ENCODE peak calls at places on chromosomes 2 and 18, in ten cellular contexts. P is stimulated activated CD4-positive, alpha-beta T cell treated with anti-CD3 and anti-CD28 coated beads, Interleukin-1b, Interleukin-23, amount 100 ng/mL, for 24 hours; M is NCI-H526; Y is AG04450; O is EL; R is SIG-M5; C is NCI-H2171 treated with DMSO at 0.1 percent for 48 hours; X is AG09309; H is mesothelial cell of epicardium; K is heart left ventricle. U is an unnamed sample.
A peak's percentile ranks its signal among the peaks of the same experiment; 100 is the strongest.

GRCh38 chr2:46171441-46171953 is 125.7 kb upstream of the EPAS1 start:
- DNase-seq in P (no peak), M (no peak), Y (peak; percentile 85), O (peak; percentile 90), R (no peak), C (peak; percentile 78), X (peak; percentile 57), H (no peak), K (no peak), U (peak; percentile 3)

GRCh38 chr2:133747965-133748700 is 179.9 kb upstream of the NCKAP5 start:
- DNase-seq in P (no peak), M (no peak), Y (peak; percentile 18), O (peak; percentile 61), R (no peak), C (no peak), X (no peak), H (no peak), K (no peak), U (no peak)

GRCh38 chr2:26251893-26252292 is 7.2 kb downstream of the HADHB start:
- DNase-seq in P (no peak), M (no peak), Y (no peak), O (no peak), R (no peak), C (peak; percentile 93), X (no peak), H (no peak), K (peak; percentile 86), U (no peak)

GRCh38 chr2:122519806-122520205 is 764.4 kb downstream of the TSN start:
- DNase-seq in P (no peak), M (no peak), Y (no peak), O (no peak), R (no peak), C (no peak), X (no peak), H (no peak), K (no peak), U (no peak)

GRCh38 chr2:1605102-1605501 is 139.2 kb downstream of the PXDN start:
- DNase-seq in P (no peak), M (no peak), Y (no peak), O (peak; percentile 38), R (no peak), C (no peak), X (no peak), H (no peak), K (peak; percentile 80), U (no peak)

GRCh38 chr2:46486441-46486840 is 7.1 kb downstream of the TMEM247 start:
- DNase-seq in P (no peak), M (no peak), Y (no peak), O (no peak), R (no peak), C (no peak), X (no peak), H (no peak), K (no peak), U (peak; percentile 67)

GRCh38 chr2:189756311-189756710 is 6.3 kb downstream of the OSGEPL1 start:
- DNase-seq in P (no peak), M (no peak), Y (no peak), O (no peak), R (no peak), C (no peak), X (no peak), H (no peak), K (no peak), U (no peak)

GRCh38 chr2:25250331-25251031 is 82.1 kb upstream of the POMC start:
- DNase-seq in P (no peak), M (no peak), Y (peak; percentile 69), O (peak; percentile 75), R (no peak), C (no peak), X (peak; percentile 14), H (no peak), K (no peak), U (peak; percentile 82)

GRCh38 chr2:134549104-134549503 is 169.7 kb downstream of the TMEM163 start:
- DNase-seq in P (no peak), M (no peak), Y (no peak), O (peak; percentile 17), R (no peak), C (no peak), X (peak; percentile 24), H (no peak), K (no peak), U (no peak)

GRCh38 chr2:79887747-79888374 is 375.0 kb downstream of the CTNNA2 start:
- DNase-seq in P (no peak), M (peak; percentile 40), Y (peak; percentile 42), O (peak; percentile 57), R (no peak), C (peak; percentile 17), X (peak; percentile 2), H (no peak), K (no peak), U (peak; percentile 38)

GRCh38 chr2:164717000-164717597 is 95.8 kb upstream of the GRB14 start:
- DNase-seq in P (no peak), M (no peak), Y (no peak), O (peak; percentile 40), R (no peak), C (peak; percentile 40), X (no peak), H (no peak), K (no peak), U (peak; percentile 75)

GRCh38 chr18:57806201-57806890 is 3.2 kb upstream of the ATP8B1 start:
- DNase-seq in P (no peak), M (no peak), Y (no peak), O (no peak), R (no peak), C (no peak), X (no peak), H (no peak), K (no peak), U (no peak)

U was measured in kidney glomerular epithelial cell.